ENCODE peak calls at places on chromosomes 5 and 9, in seven cellular contexts. N, O, B, E, C, D and P are unnamed samples.

GRCh38 chr9:77472646-77473045 is 175.5 kb downstream of the GNA14 start:
- DNase-seq in B (no peak), O (no peak), E (no peak), N (no peak), C (no peak), D (no peak), P (no peak)

GRCh38 chr5:126450388-126450787 is 27.2 kb downstream of the GRAMD2B start:
- DNase-seq in D (peak; percentile 8), O (no peak), C (peak; percentile 8), N (no peak), E (no peak), B (no peak), P (no peak)

GRCh38 chr9:88746029-88746743 is 211.2 kb downstream of the NXNL2 start:
- DNase-seq in N (peak; percentile 84), O (no peak), D (no peak), B (no peak), C (no peak), E (no peak), P (no peak)

GRCh38 chr5:53350991-53351770 is 129.2 kb upstream of the FST start:
- DNase-seq in O (no peak), B (no peak), D (no peak), C (no peak), N (no peak), E (no peak), P (no peak)

GRCh38 chr9:91842358-91842757 is 107.7 kb downstream of the ROR2 start:
- DNase-seq in N (no peak), C (no peak), O (no peak), D (no peak), B (no peak), E (no peak), P (no peak)

GRCh38 chr5:138032572-138033274 is at the start of gene FAM13B:
- DNase-seq in C (peak; percentile 75), D (peak; percentile 73), O (peak; percentile 68), E (peak; percentile 65), N (no peak), B (peak; percentile 68), P (peak; percentile 74)

GRCh38 chr5:109570362-109570874 is 119.3 kb upstream of the MAN2A1 start:
- DNase-seq in B (no peak), N (no peak), C (no peak), O (no peak), E (no peak), D (no peak), P (no peak)

GRCh38 chr5:68544091-68544655 is 328.6 kb downstream of the PIK3R1 start:
- DNase-seq in C (no peak), O (no peak), N (no peak), E (no peak), B (no peak), D (no peak), P (no peak)

GRCh38 chr5:93591323-93591945 is 8.4 kb downstream of the NR2F1 start:
- DNase-seq in N (no peak), O (no peak), B (no peak), E (no peak), D (no peak), C (no peak), P (no peak)

GRCh38 chr5:179209359-179210150 is 135.7 kb downstream of the ADAMTS2 start:
- DNase-seq in E (no peak), D (no peak), O (no peak), B (no peak), N (peak; percentile 7), C (no peak), P (no peak)

GRCh38 chr5:130715541-130715940 is 449.5 kb downstream of the HINT1 start:
- DNase-seq in E (no peak), O (no peak), B (no peak), D (no peak), C (no peak), N (no peak), P (no peak)

GRCh38 chr5:121088341-121088740 is 624.2 kb downstream of the PRR16 start:
- DNase-seq in B (no peak), D (no peak), E (no peak), N (no peak), C (no peak), O (no peak), P (no peak)

GRCh38 chr9:91421022-91421765 is 2.4 kb downstream of the NFIL3 start:
- DNase-seq in E (no peak), D (no peak), B (no peak), O (no peak), C (no peak), N (no peak), P (peak; percentile 43)

GRCh38 chr9:135163023-135163780 is 75.7 kb downstream of the OLFM1 start:
- DNase-seq in O (no peak), B (no peak), E (no peak), C (no peak), N (no peak), D (no peak), P (no peak)

GRCh38 chr9:93893899-93894690 is 61.1 kb downstream of the BARX1 start:
- DNase-seq in D (no peak), E (no peak), B (no peak), O (no peak), C (no peak), N (no peak), P (no peak)